ENCODE peak calls at places on chromosomes 2 and 18, in seven cellular contexts. H, B, P, W, F, N and A are unnamed samples.

GRCh38 chr2:203913947-203914346 is 22.6 kb upstream of the ICOS start:
- DNase-seq in W (no peak), B (no peak), F (no peak), P (no peak), N (no peak), H (no peak), A (no peak)

GRCh38 chr18:79571221-79572092 is 108.1 kb upstream of the CTDP1 start:
- DNase-seq in N (no peak), P (no peak), B (peak), F (peak), W (peak), H (peak), A (peak)

GRCh38 chr18:53458266-53458665 is 766.2 kb downstream of the MBD2 start:
- DNase-seq in P (no peak), F (no peak), H (no peak), N (no peak), B (no peak), W (no peak), A (no peak)

GRCh38 chr2:128494640-128495321 is 176.1 kb upstream of the HS6ST1 start:
- DNase-seq in W (no peak), F (no peak), B (no peak), N (no peak), P (no peak), H (peak), A (no peak)

GRCh38 chr2:72211359-72211758 is 63.7 kb upstream of the CYP26B1 start:
- DNase-seq in W (no peak), H (no peak), P (no peak), F (no peak), B (peak), N (no peak), A (no peak)

GRCh38 chr2:2577366-2577765 is 246.3 kb upstream of the MYT1L start:
- DNase-seq in N (no peak), P (no peak), F (no peak), B (no peak), W (no peak), H (no peak), A (no peak)

GRCh38 chr2:112692496-112692911 is 28.3 kb upstream of the NT5DC4 start:
- DNase-seq in H (no peak), B (peak), P (peak), W (peak), F (peak), N (peak), A (no peak)

GRCh38 chr2:228180126-228181097 is 1.1 kb downstream of the SPHKAP start:
- DNase-seq in B (no peak), W (no peak), N (peak), F (no peak), H (peak), P (no peak), A (no peak)

GRCh38 chr2:65079017-65079416 is 22.8 kb downstream of the CEP68 start:
- DNase-seq in N (no peak), H (no peak), B (peak), W (no peak), P (no peak), F (no peak), A (no peak)

GRCh38 chr2:229342376-229342775 is 71.3 kb upstream of the PID1 start:
- DNase-seq in F (peak), P (no peak), H (peak), B (peak), W (no peak), N (no peak), A (no peak)

GRCh38 chr2:102070058-102070642 is 72.4 kb upstream of the IL1R1 start:
- DNase-seq in P (no peak), B (peak), W (no peak), N (no peak), H (peak), F (peak), A (no peak)

GRCh38 chr18:61722247-61722646 is 170.6 kb downstream of the RNF152 start:
- DNase-seq in W (no peak), F (no peak), P (no peak), N (no peak), B (no peak), H (no peak), A (no peak)

GRCh38 chr2:200609027-200609614 is 23.3 kb downstream of the AOX1 start:
- DNase-seq in N (no peak), W (no peak), H (no peak), F (no peak), B (no peak), P (no peak), A (no peak)

GRCh38 chr2:46876741-46877384 is 38.7 kb downstream of the MCFD2 start:
- DNase-seq in W (no peak), B (peak), P (peak), H (peak), F (no peak), N (no peak), A (no peak)

GRCh38 chr2:201622306-201622705 is 21.0 kb downstream of the TMEM237 start:
- DNase-seq in B (no peak), P (no peak), N (no peak), H (no peak), W (no peak), F (no peak), A (no peak)

GRCh38 chr2:238502956-238503791 is 76.4 kb downstream of the ASB1 start:
- DNase-seq in P (no peak), N (no peak), W (no peak), H (no peak), B (no peak), F (peak), A (no peak)

GRCh38 chr2:84435331-84436081 is 23.6 kb downstream of the SUCLG1 start:
- DNase-seq in F (no peak), N (no peak), H (no peak), W (no peak), P (no peak), B (no peak), A (no peak)

GRCh38 chr18:37578886-37579513 is 13.4 kb upstream of the CELF4 start:
- DNase-seq in H (no peak), W (no peak), N (no peak), B (no peak), P (no peak), F (no peak), A (no peak)

GRCh38 chr2:34498561-34498960 is 899.5 kb upstream of the FAM98A start:
- DNase-seq in P (no peak), W (no peak), F (no peak), H (no peak), N (no peak), B (no peak), A (no peak)

GRCh38 chr2:176613358-176614032 is 344.3 kb downstream of the MTX2 start:
- DNase-seq in W (no peak), P (peak), B (peak), H (no peak), N (no peak), F (no peak), A (no peak)

GRCh38 chr18:74724186-74724585 is 126.5 kb downstream of the ZNF407 start:
- DNase-seq in W (no peak), P (peak), H (no peak), N (no peak), B (no peak), F (no peak), A (no peak)

GRCh38 chr18:76444436-76445105 is 50.5 kb downstream of the ZNF516 start:
- DNase-seq in P (no peak), F (no peak), H (no peak), N (no peak), W (no peak), B (no peak), A (no peak)

GRCh38 chr18:35861367-35862114 is 110.9 kb upstream of the RMP24 start:
- DNase-seq in W (no peak), P (no peak), H (peak), N (no peak), B (no peak), F (no peak), A (no peak)

GRCh38 chr18:69725855-69726508 is 221.7 kb downstream of the CD226 start:
- DNase-seq in F (no peak), H (no peak), P (no peak), N (no peak), W (no peak), B (no peak), A (no peak)

GRCh38 chr2:111186123-111186715 is 65.5 kb downstream of the BCL2L11 start:
- DNase-seq in W (no peak), F (no peak), P (no peak), B (no peak), H (no peak), N (no peak), A (no peak)

GRCh38 chr18:56574827-56575226 is 63.6 kb downstream of the TXNL1 start:
- DNase-seq in H (peak), P (no peak), F (no peak), B (no peak), W (no peak), N (no peak), A (no peak)

GRCh38 chr2:151238527-151239487 is 22.9 kb downstream of the RBM43 start:
- DNase-seq in W (peak), B (peak), P (peak), N (peak), H (peak), F (peak), A (no peak)

GRCh38 chr2:15640291-15640711 is 48.6 kb downstream of the DDX1 start:
- DNase-seq in F (no peak), P (peak), W (no peak), N (no peak), B (no peak), H (peak), A (no peak)

GRCh38 chr2:126317797-126318431 is 338.0 kb upstream of the GYPC start:
- DNase-seq in F (no peak), B (no peak), W (no peak), N (no peak), P (no peak), H (no peak), A (no peak)

GRCh38 chr2:8821276-8822217 is 15.9 kb downstream of the KIDINS220 start:
- DNase-seq in F (peak), B (no peak), N (no peak), P (peak), W (no peak), H (peak), A (no peak)

GRCh38 chr18:5150888-5151287 is 46.2 kb downstream of the AKAIN1 start:
- DNase-seq in F (no peak), N (no peak), W (no peak), P (no peak), B (no peak), H (no peak), A (no peak)

GRCh38 chr2:104929663-104930062 is 75.7 kb downstream of the POU3F3 start:
- DNase-seq in B (no peak), W (no peak), F (no peak), P (no peak), H (no peak), N (no peak), A (no peak)
- TF ChIP-seq CTCF in B (no peak), W (no peak), F (no peak), P (no peak), H (no peak), N (no peak), A (no peak)

DNA sequence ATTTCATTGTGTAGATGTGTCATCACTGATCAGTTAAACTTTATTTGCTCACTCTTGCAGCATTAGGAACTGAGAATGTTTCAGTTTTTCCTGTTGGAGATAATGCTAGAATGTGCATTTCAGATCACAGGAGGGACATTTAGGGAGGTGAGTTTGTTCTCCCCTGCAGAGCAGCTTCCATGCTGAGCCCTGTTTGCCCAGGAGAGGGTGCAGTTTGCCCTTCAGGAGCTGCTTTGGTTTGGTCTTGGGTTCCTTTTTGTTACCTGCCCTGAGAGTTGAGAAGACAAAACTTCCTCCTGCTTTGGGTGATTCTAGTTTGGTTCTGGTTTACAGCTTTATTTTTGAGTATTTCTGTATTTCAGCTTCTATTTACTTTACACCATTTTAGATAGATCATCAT is 49.9 kb downstream of the DGKD start:
- DNase-seq in B (peak), N (peak), P (no peak), W (peak), F (no peak), H (no peak), A (no peak)
- TF ChIP-seq CTCF in B (peak), N (peak), P (peak), W (peak), F (peak), H (peak), A (no peak)

DNA sequence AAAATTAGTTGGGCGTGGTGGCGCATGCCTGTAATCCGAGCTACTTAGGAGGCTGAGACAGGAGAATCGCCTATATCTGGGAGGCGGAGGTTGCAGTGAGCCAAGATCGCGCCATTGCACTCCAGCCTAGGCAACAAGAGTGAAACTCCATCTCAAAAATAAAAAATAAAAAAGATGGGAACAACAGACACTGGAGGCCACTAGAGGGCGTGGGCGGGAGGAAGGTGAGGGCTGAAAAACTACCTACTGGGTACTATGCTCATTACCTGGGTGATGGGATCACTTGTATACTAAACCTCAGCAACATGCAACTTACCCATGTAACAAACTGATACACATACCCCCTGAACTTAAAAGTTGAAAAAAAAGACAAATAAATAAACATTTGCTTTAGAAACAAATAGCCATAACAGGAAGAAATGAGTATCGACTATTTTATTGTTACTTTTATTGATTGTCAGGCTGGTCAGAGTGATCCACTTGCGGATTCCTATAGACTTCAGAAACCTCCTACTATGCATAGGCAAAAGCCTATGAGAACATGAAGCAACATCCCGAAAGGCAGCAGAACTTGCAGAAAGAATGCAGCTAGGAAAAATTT is 61.0 kb downstream of the TMEM163 start:
- DNase-seq in B (no peak), P (no peak), N (no peak), H (no peak), F (no peak), W (peak), A (no peak)
- TF ChIP-seq CTCF in B (peak), P (peak), N (peak), H (peak), F (peak), W (peak), A (peak)

DNA sequence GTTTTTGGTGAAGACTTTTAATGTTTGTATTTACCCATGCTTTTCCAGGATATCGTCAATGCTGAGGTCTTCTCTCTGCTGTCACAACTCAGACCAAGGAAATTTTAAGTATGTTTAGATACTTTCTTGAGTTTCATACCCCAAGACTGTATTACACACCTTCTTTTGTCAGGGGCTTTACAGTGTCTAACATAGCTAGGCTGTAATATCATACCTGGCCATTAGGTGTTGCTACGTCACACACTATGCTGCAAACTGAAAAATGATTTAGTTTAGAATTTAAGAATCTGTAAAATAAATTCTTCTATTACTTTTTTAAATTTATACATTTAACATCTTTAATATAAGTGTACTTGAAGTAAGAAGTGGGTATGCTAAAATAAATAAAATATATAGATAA is 358.4 kb upstream of the NRP2 start:
- DNase-seq in P (no peak), B (no peak), F (no peak), N (no peak), H (no peak), W (no peak), A (no peak)
- TF ChIP-seq CTCF in P (peak), B (peak), F (peak), N (peak), H (peak), W (no peak), A (no peak)

DNA sequence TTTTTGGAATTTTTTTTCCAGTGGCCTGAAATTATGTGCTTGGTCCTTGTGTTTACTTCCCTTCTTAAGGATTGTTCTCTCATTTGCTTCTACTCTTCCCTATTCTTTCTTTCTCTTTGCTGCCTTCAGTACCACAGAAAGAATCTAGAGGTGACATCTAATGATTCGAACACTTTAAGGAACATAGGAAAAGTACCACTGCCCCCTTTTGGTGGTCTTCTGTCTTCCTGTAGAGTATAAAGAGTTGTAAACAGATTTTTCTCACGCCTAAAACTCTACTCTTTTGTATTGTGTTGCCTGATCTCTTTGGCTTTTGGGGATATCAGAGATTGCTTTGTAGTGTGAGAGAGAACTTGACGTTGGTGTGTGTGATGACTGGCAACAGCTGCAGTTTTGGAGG is 7.0 kb upstream of the SCTR start:
- DNase-seq in B (no peak), H (no peak), P (no peak), N (no peak), F (no peak), W (no peak), A (no peak)
- TF ChIP-seq CTCF in B (no peak), H (no peak), P (no peak), N (no peak), F (no peak), W (no peak), A (no peak)

GRCh38 chr2:28319118-28320008 is 73.3 kb upstream of the FOSL2 start:
- DNase-seq in P (no peak), N (no peak), F (no peak), B (no peak), W (no peak), H (no peak), A (no peak)
- TF ChIP-seq CTCF in P (no peak), N (no peak), F (no peak), B (no peak), W (no peak), H (no peak), A (no peak)

DNA sequence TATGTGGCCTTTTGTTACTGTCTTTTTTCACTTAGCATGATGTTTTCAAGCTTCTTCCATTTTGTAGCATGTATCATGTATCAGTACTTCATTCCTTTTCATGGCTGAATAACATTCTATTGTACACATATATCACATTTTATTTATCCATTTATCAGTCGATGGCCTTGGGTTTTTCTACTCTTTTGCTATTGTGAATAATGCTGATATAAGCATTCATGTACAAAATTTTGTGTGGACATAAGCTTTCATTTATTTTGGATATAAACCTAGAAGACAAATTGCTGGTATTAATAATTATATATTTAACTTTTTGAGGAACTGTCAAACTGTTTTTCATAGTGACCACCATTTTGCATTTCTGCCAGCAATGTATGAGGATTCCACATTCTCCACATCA is 201.1 kb downstream of the ACTR3 start:
- DNase-seq in H (no peak), W (no peak), N (no peak), B (no peak), P (no peak), F (no peak), A (no peak)
- TF ChIP-seq CTCF in H (no peak), W (no peak), N (no peak), B (no peak), P (no peak), F (no peak), A (no peak)

GRCh38 chr2:108988796-108989713 is at the start of gene EDAR:
- DNase-seq in F (no peak), N (peak), B (peak), P (no peak), H (peak), W (peak), A (peak)
- TF ChIP-seq CTCF in F (peak), N (peak), B (peak), P (peak), H (peak), W (peak), A (peak)